ENCODE peak calls at places on chromosomes 12 and 14, in six cellular contexts. Z is mesenchymal stem cell, E is IMR-90, C is H1, L is neuronal stem cell, P is H9. V is an unnamed sample.

GRCh38 chr12:112183141-112183581 is 57.8 kb downstream of the TRAFD1 start:
- DNase-seq in E (peak), Z (no peak), L (no peak), C (no peak), P (no peak), V (no peak)

GRCh38 chr12:91833780-91834359 is 311.8 kb downstream of the BTG1 start:
- DNase-seq in C (no peak), Z (no peak), E (no peak), P (no peak), L (no peak), V (no peak)

GRCh38 chr14:51337520-51337919 is 97.5 kb downstream of the TMX1 start:
- DNase-seq in C (no peak), E (no peak), Z (no peak), L (no peak), P (no peak), V (no peak)

GRCh38 chr14:99698236-99698635 is 14.1 kb downstream of the CYP46A1 start:
- DNase-seq in Z (no peak), C (no peak), P (no peak), L (no peak), E (no peak), V (no peak)

GRCh38 chr14:90986510-90986909 is 73.9 kb downstream of the RPS6KA5 start:
- DNase-seq in C (no peak), L (no peak), P (peak), E (no peak), Z (no peak), V (peak)

GRCh38 chr12:50916292-50916691 is 36.1 kb upstream of the HIGD1C start:
- DNase-seq in P (no peak), L (no peak), C (no peak), Z (no peak), E (no peak), V (no peak)

GRCh38 chr14:65025818-65026217 is 39.1 kb downstream of the FNTB start:
- DNase-seq in E (peak), P (no peak), C (no peak), L (no peak), Z (no peak), V (no peak)

GRCh38 chr14:104424406-104425072 is 155.0 kb upstream of the C14orf180 start:
- DNase-seq in E (no peak), Z (no peak), P (no peak), C (no peak), L (no peak), V (no peak)

GRCh38 chr12:108611884-108612415 is 14.1 kb upstream of the TMEM119 start:
- DNase-seq in C (peak), Z (peak), P (peak), L (no peak), E (peak), V (peak)

GRCh38 chr12:45703942-45704341 is 25.6 kb upstream of the ARID2 start:
- DNase-seq in P (no peak), L (no peak), C (no peak), Z (no peak), E (peak), V (no peak)

GRCh38 chr14:97246648-97247047 is 449.5 kb downstream of the VRK1 start:
- DNase-seq in C (no peak), L (no peak), P (no peak), E (no peak), Z (no peak), V (no peak)
- H4K91ac ChIP-seq in C (no peak), L (no peak), P (no peak), E (no peak), Z (no peak), V (no peak)

DNA sequence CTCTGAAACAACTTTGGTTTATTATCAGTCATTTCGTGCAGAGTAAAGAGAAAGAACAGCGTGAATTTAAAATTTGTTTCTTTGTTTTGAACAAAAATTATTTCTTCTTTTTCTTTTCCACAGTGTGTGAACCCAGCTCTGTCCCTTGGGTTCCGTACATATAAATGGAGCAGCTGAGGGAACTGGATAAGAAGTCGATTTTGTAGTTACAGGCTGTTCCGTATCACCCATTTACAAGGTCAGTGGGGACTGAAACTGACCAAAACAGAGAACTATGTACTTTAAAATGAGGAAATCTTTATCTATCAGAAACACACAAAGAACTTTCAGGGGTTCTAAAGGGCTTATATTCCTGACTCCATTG is 8.6 kb upstream of the TUBA1C start:
- DNase-seq in C (no peak), L (no peak), E (no peak), Z (no peak), P (no peak), V (no peak)
- H4K91ac ChIP-seq in C (no peak), L (no peak), E (no peak), Z (no peak), P (no peak), V (no peak)

GRCh38 chr12:123148223-123148622 is 2.7 kb downstream of the PITPNM2 start:
- DNase-seq in E (no peak), P (no peak), Z (no peak), L (no peak), C (no peak), V (no peak)
- H4K91ac ChIP-seq in E (no peak), P (no peak), Z (no peak), L (no peak), C (no peak), V (no peak)

GRCh38 chr12:46825526-46826414 is at the start of gene SLC38A4:
- DNase-seq in E (peak), C (no peak), L (peak), Z (peak), P (peak), V (peak)
- H4K91ac ChIP-seq in E (peak), C (no peak), L (no peak), Z (peak), P (no peak), V (peak)

GRCh38 chr14:69043598-69044267 is 64.6 kb upstream of the ACTN1 start:
- DNase-seq in L (no peak), C (no peak), P (no peak), Z (peak), E (peak), V (peak)

GRCh38 chr14:69044965-69045555 is 66.0 kb upstream of the ACTN1 start:
- DNase-seq in L (no peak), C (no peak), E (peak), Z (no peak), P (no peak), V (no peak)

GRCh38 chr14:69043007-69043444 is 63.9 kb upstream of the ACTN1 start:
- DNase-seq in E (no peak), Z (no peak), P (no peak), L (no peak), C (no peak), V (peak)

GRCh38 chr14:69045857-69046351 is 66.8 kb upstream of the ACTN1 start:
- DNase-seq in E (no peak), L (no peak), C (no peak), P (no peak), Z (peak), V (no peak)

DNA sequence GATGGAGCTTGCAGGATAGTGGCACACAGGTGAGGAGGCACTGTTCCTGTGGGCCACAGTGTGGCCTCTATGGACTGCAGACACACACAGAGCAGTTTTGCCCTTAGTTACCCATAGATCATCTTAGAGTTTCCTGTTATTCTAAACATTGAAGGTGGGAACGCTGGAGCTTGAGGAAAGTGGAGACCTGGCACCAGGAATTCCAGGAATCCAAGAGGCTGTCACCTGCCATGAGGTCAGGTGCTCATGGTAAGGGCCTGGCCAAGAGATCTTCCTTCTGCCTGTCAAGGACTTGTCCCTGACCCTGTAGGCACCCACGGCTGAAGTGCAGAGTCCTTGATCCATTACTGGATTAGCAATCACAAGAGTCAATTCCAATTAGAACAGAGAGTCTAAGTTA is 65.2 kb upstream of the ACTN1 start:
- DNase-seq in P (no peak), E (no peak), L (no peak), Z (no peak), C (no peak), V (no peak)
- H4K91ac ChIP-seq in P (no peak), E (peak), L (no peak), Z (peak), C (no peak), V (no peak)

GRCh38 chr14:20997564-20997963 is 1.5 kb upstream of the SLC39A2 start:
- DNase-seq in Z (no peak), L (no peak), P (no peak), C (no peak), E (no peak), V (peak)

GRCh38 chr14:20996521-20996920 is 2.6 kb upstream of the SLC39A2 start:
- DNase-seq in Z (no peak), C (no peak), P (no peak), L (no peak), E (no peak), V (no peak)

GRCh38 chr14:20998139-20998538 is 954 bp upstream of the SLC39A2 start:
- DNase-seq in E (no peak), P (no peak), L (no peak), Z (no peak), C (no peak), V (peak)

GRCh38 chr14:21001218-21001617 is 2.1 kb downstream of the SLC39A2 start:
- DNase-seq in C (no peak), Z (no peak), P (no peak), E (no peak), L (no peak), V (no peak)

GRCh38 chr14:20998674-20999366 is at the start of gene SLC39A2:
- DNase-seq in Z (peak), P (peak), C (no peak), L (no peak), E (peak), V (peak)
- H4K91ac ChIP-seq in Z (no peak), P (no peak), C (no peak), L (no peak), E (no peak), V (peak)

DNA sequence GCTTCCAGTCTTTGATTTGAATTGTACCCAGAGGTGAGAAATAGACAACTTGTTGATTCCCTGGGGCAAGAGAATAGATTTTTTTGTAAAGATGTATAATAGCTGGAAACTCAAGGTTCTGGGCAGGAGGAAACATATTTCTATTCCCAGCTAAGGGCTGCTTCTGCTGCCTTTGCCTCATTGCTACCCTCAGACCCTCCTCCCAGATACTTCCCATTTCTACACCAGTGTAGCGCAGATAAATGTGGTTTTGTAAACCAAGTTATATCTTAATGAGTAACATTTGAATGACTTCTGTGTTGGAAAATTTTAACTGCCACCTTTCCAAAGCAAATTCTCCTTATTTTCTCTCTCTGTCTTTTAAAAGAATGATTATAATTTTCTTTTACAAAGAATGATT is 21.9 kb downstream of the NEUROD4 start:
- DNase-seq in Z (no peak), P (no peak), C (no peak), L (no peak), E (no peak), V (no peak)
- H4K91ac ChIP-seq in Z (no peak), P (no peak), C (no peak), L (no peak), E (no peak), V (no peak)

GRCh38 chr12:107570721-107571120 is 114.9 kb upstream of the PWP1 start:
- DNase-seq in P (no peak), L (no peak), C (no peak), E (peak), Z (no peak), V (no peak)
- H4K91ac ChIP-seq in P (no peak), L (no peak), C (no peak), E (no peak), Z (no peak), V (no peak)

DNA sequence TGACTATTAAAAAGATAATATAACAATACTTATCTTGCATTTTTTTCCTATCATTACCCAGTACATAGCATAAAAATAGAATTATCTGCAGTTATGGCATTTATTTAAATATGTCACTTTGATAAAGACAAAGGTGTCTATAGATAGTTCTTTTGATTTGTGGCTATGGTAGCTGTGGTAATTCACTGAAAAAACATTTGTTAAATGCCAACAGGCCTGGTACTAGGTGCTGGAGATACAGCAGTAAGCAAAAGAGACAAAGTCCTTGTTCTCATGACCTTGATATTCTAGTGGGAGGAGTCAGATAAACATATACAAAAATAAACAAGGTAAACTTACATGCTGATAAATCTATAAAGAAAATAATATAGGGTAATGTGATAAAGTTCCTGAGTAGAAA is 44.7 kb downstream of the INSM2 start:
- DNase-seq in C (no peak), P (no peak), Z (no peak), L (no peak), E (no peak), V (no peak)
- H4K91ac ChIP-seq in C (no peak), P (no peak), Z (no peak), L (no peak), E (no peak), V (no peak)

V was measured in trophoblast cell.